ENCODE peak calls at places on chromosome 18, in seven cellular contexts. R, D, X, B, N, Z and T are unnamed samples.

GRCh38 chr18:75341267-75341666 is 86.2 kb downstream of the SMIM21 start:
- DNase-seq in R (no peak), D (no peak), X (no peak), B (no peak), N (no peak), Z (no peak), T (no peak)

GRCh38 chr18:28065031-28065792 is 111.7 kb downstream of the CDH2 start:
- DNase-seq in R (no peak), D (no peak), X (peak), B (no peak), N (no peak), Z (no peak), T (no peak)

GRCh38 chr18:48300463-48300961 is 108.7 kb downstream of the ZBTB7C start:
- DNase-seq in R (no peak), D (peak), X (no peak), B (no peak), N (no peak), Z (no peak), T (peak)

GRCh38 chr18:13136689-13137040 is 81.9 kb upstream of the LDLRAD4 start:
- DNase-seq in R (no peak), D (peak), X (no peak), B (no peak), N (no peak), Z (no peak), T (peak)

GRCh38 chr18:46226461-46226860 is 122.3 kb downstream of the HAUS1 start:
- DNase-seq in R (no peak), D (no peak), X (peak), B (no peak), N (no peak), Z (no peak), T (no peak)

GRCh38 chr18:44799422-44800421 is 119.0 kb downstream of the SETBP1 start:
- DNase-seq in R (no peak), D (no peak), X (no peak), B (no peak), N (no peak), Z (peak), T (no peak)

GRCh38 chr18:12606592-12607315 is 51.2 kb downstream of the SPIRE1 start:
- DNase-seq in R (no peak), D (no peak), X (peak), B (no peak), N (no peak), Z (no peak), T (no peak)

GRCh38 chr18:57533399-57533884 is 53.1 kb downstream of the FECH start:
- DNase-seq in R (no peak), D (no peak), X (no peak), B (no peak), N (no peak), Z (no peak), T (peak)

GRCh38 chr18:55779461-55779710 is 191.4 kb upstream of the TCF4 start:
- DNase-seq in R (no peak), D (no peak), X (no peak), B (no peak), N (no peak), Z (no peak), T (peak)

GRCh38 chr18:12361770-12362378 is 15.2 kb downstream of the AFG3L2 start:
- DNase-seq in R (no peak), D (peak), X (no peak), B (no peak), N (no peak), Z (no peak), T (peak)

GRCh38 chr18:12819330-12819729 is 64.7 kb downstream of the PTPN2 start:
- DNase-seq in R (no peak), D (no peak), X (no peak), B (no peak), N (no peak), Z (no peak), T (no peak)

GRCh38 chr18:55900380-55900779 is 312.4 kb upstream of the TCF4 start:
- DNase-seq in R (no peak), D (no peak), X (no peak), B (no peak), N (no peak), Z (no peak), T (no peak)

GRCh38 chr18:58315739-58316215 is 271.8 kb downstream of the NEDD4L start:
- DNase-seq in R (no peak), D (peak), X (no peak), B (no peak), N (no peak), Z (no peak), T (peak)

GRCh38 chr18:74623047-74623816 is 25.6 kb downstream of the ZNF407 start:
- DNase-seq in R (no peak), D (no peak), X (no peak), B (no peak), N (peak), Z (no peak), T (no peak)

GRCh38 chr18:22174341-22175148 is 5.2 kb downstream of the GATA6 start:
- DNase-seq in R (no peak), D (no peak), X (no peak), B (no peak), N (no peak), Z (no peak), T (no peak)

GRCh38 chr18:55869965-55870585 is 282.1 kb upstream of the TCF4 start:
- DNase-seq in R (no peak), D (peak), X (no peak), B (no peak), N (no peak), Z (no peak), T (peak)

GRCh38 chr18:78768221-78768620 is 211.4 kb upstream of the SALL3 start:
- DNase-seq in R (no peak), D (no peak), X (no peak), B (no peak), N (no peak), Z (no peak), T (no peak)

GRCh38 chr18:75290737-75291358 is 80.3 kb downstream of the TSHZ1 start:
- DNase-seq in R (no peak), D (no peak), X (no peak), B (no peak), N (no peak), Z (no peak), T (no peak)

GRCh38 chr18:56789004-56789888 is 138.1 kb downstream of the WDR7 start:
- DNase-seq in R (no peak), D (no peak), X (no peak), B (peak), N (no peak), Z (no peak), T (peak)

GRCh38 chr18:35526476-35527120 is 28.8 kb upstream of the INO80C start:
- DNase-seq in R (no peak), D (no peak), X (no peak), B (no peak), N (no peak), Z (no peak), T (no peak)

GRCh38 chr18:74171910-74172606 is 23.7 kb downstream of the TIMM21 start:
- DNase-seq in R (no peak), D (no peak), X (no peak), B (no peak), N (no peak), Z (no peak), T (no peak)

GRCh38 chr18:45662468-45662867 is 47.2 kb downstream of the SLC14A2 start:
- DNase-seq in R (no peak), D (no peak), X (no peak), B (no peak), N (no peak), Z (no peak), T (no peak)

GRCh38 chr18:13382990-13383821 is 164.6 kb downstream of the LDLRAD4 start:
- DNase-seq in R (no peak), D (no peak), X (no peak), B (no peak), N (no peak), Z (no peak), T (no peak)

GRCh38 chr18:76985156-76985950 is 147.2 kb downstream of the MBP start:
- DNase-seq in R (no peak), D (no peak), X (no peak), B (no peak), N (no peak), Z (no peak), T (peak)

GRCh38 chr18:54775686-54776085 is 52.6 kb upstream of the RAB27B start:
- DNase-seq in R (no peak), D (no peak), X (peak), B (no peak), N (no peak), Z (no peak), T (no peak)

GRCh38 chr18:67509711-67510110 is 6.8 kb downstream of the DSEL start:
- DNase-seq in R (no peak), D (no peak), X (peak), B (no peak), N (no peak), Z (no peak), T (no peak)

GRCh38 chr18:63762518-63762917 is 12.7 kb upstream of the SERPINB7 start:
- DNase-seq in R (no peak), D (no peak), X (peak), B (no peak), N (no peak), Z (no peak), T (no peak)

GRCh38 chr18:13725566-13726227 is 661 bp downstream of the FAM210A start:
- DNase-seq in R (peak), D (no peak), X (no peak), B (no peak), N (no peak), Z (no peak), T (no peak)

GRCh38 chr18:11852048-11852341 is 782 bp downstream of the CHMP1B start:
- DNase-seq in R (no peak), D (no peak), X (no peak), B (peak), N (no peak), Z (no peak), T (no peak)

GRCh38 chr18:28357785-28358401 is 181.0 kb upstream of the CDH2 start:
- DNase-seq in R (no peak), D (no peak), X (no peak), B (no peak), N (no peak), Z (no peak), T (no peak)

GRCh38 chr18:6683112-6683876 is 46.2 kb upstream of the ARHGAP28 start:
- DNase-seq in R (no peak), D (no peak), X (no peak), B (no peak), N (no peak), Z (no peak), T (peak)

GRCh38 chr18:58476022-58476421 is 152.9 kb downstream of the ALPK2 start:
- DNase-seq in R (no peak), D (no peak), X (no peak), B (no peak), N (no peak), Z (no peak), T (no peak)